ENCODE peak calls at places on chromosomes 7 and 10, in six cellular contexts. One of them, this sample, is unnamed.

GRCh38 chr10:18162021-18162631 is 21.9 kb downstream of the CACNB2 start:
- DNase-seq in psoas muscle: no peak
- DNase-seq in brain microvascular endothelial cell: no peak
- DNase-seq in SK-N-SH: no peak
- DNase-seq in uterus: no peak
- DNase-seq in body of pancreas: peak; percentile 44
- DNase-seq in this sample: no peak

GRCh38 chr7:47088329-47089067 is 493.4 kb downstream of the TNS3 start:
- DNase-seq in psoas muscle: peak; percentile 61
- DNase-seq in brain microvascular endothelial cell: peak; percentile 63
- DNase-seq in SK-N-SH: peak; percentile 77
- DNase-seq in uterus: peak; percentile 60
- DNase-seq in body of pancreas: peak; percentile 72
- DNase-seq in this sample: peak; percentile 61

GRCh38 chr10:83164134-83164533 is 975.2 kb upstream of the GHITM start:
- DNase-seq in psoas muscle: no peak
- DNase-seq in brain microvascular endothelial cell: no peak
- DNase-seq in SK-N-SH: no peak
- DNase-seq in uterus: no peak
- DNase-seq in body of pancreas: no peak
- DNase-seq in this sample: no peak

GRCh38 chr10:75547391-75548298 is 116.2 kb downstream of the LRMDA start:
- DNase-seq in psoas muscle: no peak
- DNase-seq in brain microvascular endothelial cell: peak; percentile 82
- DNase-seq in SK-N-SH: no peak
- DNase-seq in uterus: peak; percentile 20
- DNase-seq in body of pancreas: no peak
- DNase-seq in this sample: no peak

GRCh38 chr10:2949948-2950354 is 117.4 kb upstream of the PFKP start:
- DNase-seq in psoas muscle: no peak
- DNase-seq in brain microvascular endothelial cell: no peak
- DNase-seq in SK-N-SH: no peak
- DNase-seq in uterus: no peak
- DNase-seq in body of pancreas: no peak
- DNase-seq in this sample: no peak

GRCh38 chr10:49605939-49606509 is 4.1 kb upstream of the SLC18A3 start:
- DNase-seq in psoas muscle: no peak
- DNase-seq in brain microvascular endothelial cell: no peak
- DNase-seq in SK-N-SH: no peak
- DNase-seq in uterus: peak; percentile 8
- DNase-seq in body of pancreas: no peak
- DNase-seq in this sample: no peak

GRCh38 chr10:341081-341740 is 206.0 kb downstream of the ZMYND11 start:
- DNase-seq in psoas muscle: no peak
- DNase-seq in brain microvascular endothelial cell: no peak
- DNase-seq in SK-N-SH: no peak
- DNase-seq in uterus: no peak
- DNase-seq in body of pancreas: no peak
- DNase-seq in this sample: no peak

GRCh38 chr7:139396323-139396951 is 36.7 kb downstream of the LUC7L2 start:
- DNase-seq in psoas muscle: no peak
- DNase-seq in brain microvascular endothelial cell: peak; percentile 2
- DNase-seq in SK-N-SH: no peak
- DNase-seq in uterus: no peak
- DNase-seq in body of pancreas: no peak
- DNase-seq in this sample: no peak

GRCh38 chr10:130335336-130335735 is 199.1 kb downstream of the GLRX3 start:
- DNase-seq in psoas muscle: no peak
- DNase-seq in brain microvascular endothelial cell: no peak
- DNase-seq in SK-N-SH: no peak
- DNase-seq in uterus: no peak
- DNase-seq in body of pancreas: no peak
- DNase-seq in this sample: no peak

GRCh38 chr10:6052247-6053221 is 9.6 kb downstream of the IL2RA start:
- DNase-seq in psoas muscle: no peak
- DNase-seq in brain microvascular endothelial cell: no peak
- DNase-seq in SK-N-SH: no peak
- DNase-seq in uterus: no peak
- DNase-seq in body of pancreas: no peak
- DNase-seq in this sample: no peak

GRCh38 chr7:28389504-28390385 is 22.6 kb upstream of the CREB5 start:
- DNase-seq in psoas muscle: no peak
- DNase-seq in brain microvascular endothelial cell: peak; percentile 57
- DNase-seq in SK-N-SH: peak; percentile 44
- DNase-seq in uterus: no peak
- DNase-seq in body of pancreas: no peak
- DNase-seq in this sample: no peak

GRCh38 chr10:31749981-31750850 is 178.4 kb downstream of the ARHGAP12 start:
- DNase-seq in psoas muscle: peak; percentile 72
- DNase-seq in brain microvascular endothelial cell: no peak
- DNase-seq in SK-N-SH: peak; percentile 84
- DNase-seq in uterus: peak; percentile 75
- DNase-seq in body of pancreas: peak; percentile 82
- DNase-seq in this sample: peak; percentile 34

GRCh38 chr7:96310106-96310505 is 11.8 kb downstream of the SLC25A13 start:
- DNase-seq in psoas muscle: no peak
- DNase-seq in brain microvascular endothelial cell: no peak
- DNase-seq in SK-N-SH: no peak
- DNase-seq in uterus: no peak
- DNase-seq in body of pancreas: no peak
- DNase-seq in this sample: no peak

GRCh38 chr7:98418271-98418635 is 17.4 kb upstream of the BAIAP2L1 start:
- DNase-seq in psoas muscle: no peak
- DNase-seq in brain microvascular endothelial cell: peak; percentile 39
- DNase-seq in SK-N-SH: no peak
- DNase-seq in uterus: no peak
- DNase-seq in body of pancreas: no peak
- DNase-seq in this sample: no peak

GRCh38 chr7:12493866-12494265 is 76.7 kb upstream of the SCIN start:
- DNase-seq in psoas muscle: no peak
- DNase-seq in brain microvascular endothelial cell: no peak
- DNase-seq in SK-N-SH: no peak
- DNase-seq in uterus: no peak
- DNase-seq in body of pancreas: no peak
- DNase-seq in this sample: no peak

GRCh38 chr10:62045765-62046521 is 144.4 kb downstream of the ARID5B start:
- DNase-seq in psoas muscle: no peak
- DNase-seq in brain microvascular endothelial cell: peak; percentile 93
- DNase-seq in SK-N-SH: no peak
- DNase-seq in uterus: no peak
- DNase-seq in body of pancreas: no peak
- DNase-seq in this sample: peak; percentile 72

GRCh38 chr7:134021861-134022260 is 105.3 kb upstream of the LRGUK start:
- DNase-seq in psoas muscle: no peak
- DNase-seq in brain microvascular endothelial cell: no peak
- DNase-seq in SK-N-SH: no peak
- DNase-seq in uterus: no peak
- DNase-seq in body of pancreas: no peak
- DNase-seq in this sample: no peak

GRCh38 chr7:156764016-156764669 is 123.6 kb downstream of the RNF32 start:
- DNase-seq in psoas muscle: peak; percentile 63
- DNase-seq in brain microvascular endothelial cell: peak; percentile 71
- DNase-seq in SK-N-SH: peak; percentile 79
- DNase-seq in uterus: peak; percentile 18
- DNase-seq in body of pancreas: peak; percentile 83
- DNase-seq in this sample: peak; percentile 73

GRCh38 chr10:63675171-63675570 is 154.0 kb downstream of the REEP3 start:
- DNase-seq in psoas muscle: no peak
- DNase-seq in brain microvascular endothelial cell: no peak
- DNase-seq in SK-N-SH: no peak
- DNase-seq in uterus: no peak
- DNase-seq in body of pancreas: no peak
- DNase-seq in this sample: no peak

GRCh38 chr7:152177696-152178404 is 152.4 kb downstream of the GALNT11 start:
- DNase-seq in psoas muscle: no peak
- DNase-seq in brain microvascular endothelial cell: no peak
- DNase-seq in SK-N-SH: no peak
- DNase-seq in uterus: no peak
- DNase-seq in body of pancreas: no peak
- DNase-seq in this sample: no peak

GRCh38 chr7:141333459-141333858 is 217.8 kb upstream of the AGK start:
- DNase-seq in psoas muscle: no peak
- DNase-seq in brain microvascular endothelial cell: no peak
- DNase-seq in SK-N-SH: no peak
- DNase-seq in uterus: no peak
- DNase-seq in body of pancreas: no peak
- DNase-seq in this sample: peak; percentile 55

GRCh38 chr10:527416-527815 is 162.1 kb downstream of the DIP2C start:
- DNase-seq in psoas muscle: no peak
- DNase-seq in brain microvascular endothelial cell: no peak
- DNase-seq in SK-N-SH: no peak
- DNase-seq in uterus: no peak
- DNase-seq in body of pancreas: no peak
- DNase-seq in this sample: no peak

GRCh38 chr10:114876169-114876568 is 54.6 kb downstream of the FHIP2A start:
- DNase-seq in psoas muscle: no peak
- DNase-seq in brain microvascular endothelial cell: no peak
- DNase-seq in SK-N-SH: no peak
- DNase-seq in uterus: no peak
- DNase-seq in body of pancreas: no peak
- DNase-seq in this sample: no peak
- TF ChIP-seq CTCF in psoas muscle: no peak
- TF ChIP-seq CTCF in brain microvascular endothelial cell: no peak
- TF ChIP-seq CTCF in SK-N-SH: no peak
- TF ChIP-seq CTCF in uterus: no peak
- TF ChIP-seq CTCF in body of pancreas: no peak
- TF ChIP-seq CTCF in this sample: no peak

GRCh38 chr7:36440880-36441279 is 51.2 kb downstream of the ANLN start:
- DNase-seq in psoas muscle: no peak
- DNase-seq in brain microvascular endothelial cell: no peak
- DNase-seq in SK-N-SH: peak; percentile 53
- DNase-seq in uterus: no peak
- DNase-seq in body of pancreas: no peak
- DNase-seq in this sample: no peak
- TF ChIP-seq CTCF in psoas muscle: peak; percentile 33
- TF ChIP-seq CTCF in brain microvascular endothelial cell: no peak
- TF ChIP-seq CTCF in SK-N-SH: peak; percentile 77
- TF ChIP-seq CTCF in uterus: peak; percentile 16
- TF ChIP-seq CTCF in body of pancreas: peak; percentile 53
- TF ChIP-seq CTCF in this sample: peak; percentile 42

GRCh38 chr10:59706851-59707797 is 2.5 kb downstream of the SLC16A9 start:
- DNase-seq in psoas muscle: no peak
- DNase-seq in brain microvascular endothelial cell: no peak
- DNase-seq in SK-N-SH: no peak
- DNase-seq in uterus: no peak
- DNase-seq in body of pancreas: no peak
- DNase-seq in this sample: no peak

GRCh38 chr10:59708816-59709471 is 706 bp downstream of the SLC16A9 start:
- DNase-seq in psoas muscle: peak; percentile 71
- DNase-seq in brain microvascular endothelial cell: no peak
- DNase-seq in SK-N-SH: peak; percentile 81
- DNase-seq in uterus: peak; percentile 42
- DNase-seq in body of pancreas: peak; percentile 59
- DNase-seq in this sample: peak; percentile 49

GRCh38 chr10:59713196-59713821 is 3.7 kb upstream of the SLC16A9 start:
- DNase-seq in psoas muscle: no peak
- DNase-seq in brain microvascular endothelial cell: no peak
- DNase-seq in SK-N-SH: no peak
- DNase-seq in uterus: no peak
- DNase-seq in body of pancreas: no peak
- DNase-seq in this sample: no peak

GRCh38 chr10:59711871-59712491 is 2.3 kb upstream of the SLC16A9 start:
- DNase-seq in psoas muscle: no peak
- DNase-seq in brain microvascular endothelial cell: no peak
- DNase-seq in SK-N-SH: peak; percentile 68
- DNase-seq in uterus: no peak
- DNase-seq in body of pancreas: no peak
- DNase-seq in this sample: no peak

GRCh38 chr10:59709472-59710125 is at the start of gene SLC16A9:
- DNase-seq in psoas muscle: peak; percentile 80
- DNase-seq in brain microvascular endothelial cell: peak; percentile 22
- DNase-seq in SK-N-SH: peak; percentile 93
- DNase-seq in uterus: peak; percentile 77
- DNase-seq in body of pancreas: peak; percentile 69
- DNase-seq in this sample: peak; percentile 67
- TF ChIP-seq CTCF in psoas muscle: peak; percentile 43
- TF ChIP-seq CTCF in brain microvascular endothelial cell: peak; percentile 60
- TF ChIP-seq CTCF in SK-N-SH: peak; percentile 51
- TF ChIP-seq CTCF in uterus: peak; percentile 53
- TF ChIP-seq CTCF in body of pancreas: peak; percentile 45
- TF ChIP-seq CTCF in this sample: peak; percentile 65

GRCh38 chr7:94907420-94908203 is at the start of gene PPP1R9A:
- DNase-seq in psoas muscle: peak; percentile 70
- DNase-seq in brain microvascular endothelial cell: no peak
- DNase-seq in SK-N-SH: peak; percentile 82
- DNase-seq in uterus: peak; percentile 31
- DNase-seq in body of pancreas: peak; percentile 80
- DNase-seq in this sample: peak; percentile 82
- TF ChIP-seq CTCF in psoas muscle: peak; percentile 37
- TF ChIP-seq CTCF in brain microvascular endothelial cell: peak; percentile 56
- TF ChIP-seq CTCF in SK-N-SH: peak; percentile 31
- TF ChIP-seq CTCF in uterus: peak; percentile 31
- TF ChIP-seq CTCF in body of pancreas: peak; percentile 64
- TF ChIP-seq CTCF in this sample: peak; percentile 68

DNA sequence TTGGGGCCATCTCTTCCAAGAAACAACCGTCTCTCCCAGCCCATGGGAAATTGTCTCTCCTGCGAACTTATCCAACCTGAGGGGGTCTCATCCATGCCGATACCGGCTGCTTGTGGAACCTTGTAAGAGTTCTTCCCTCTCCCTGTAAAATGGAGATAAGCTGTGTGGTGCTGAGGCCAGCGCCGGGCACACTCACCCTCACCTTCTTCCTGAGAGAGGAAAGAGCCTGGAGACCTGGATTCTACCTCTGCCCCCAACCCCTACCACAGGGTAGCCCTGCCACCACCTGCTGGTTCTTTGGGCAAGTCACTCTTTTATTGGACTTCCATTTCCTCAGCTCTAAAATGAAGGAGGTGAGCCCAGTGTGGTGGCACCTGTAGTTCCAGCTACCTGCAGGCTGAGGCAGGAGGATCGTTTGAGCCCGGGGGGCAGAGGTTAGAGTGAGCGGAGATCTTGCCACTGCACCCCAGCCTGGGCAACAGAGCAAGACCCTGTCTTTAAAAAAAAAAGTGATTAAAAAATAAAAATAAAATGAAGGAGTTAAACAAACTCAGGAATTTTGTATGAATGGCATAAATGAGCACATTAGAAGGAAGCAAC is 38.4 kb upstream of the PSAP start:
- DNase-seq in psoas muscle: no peak
- DNase-seq in brain microvascular endothelial cell: no peak
- DNase-seq in SK-N-SH: no peak
- DNase-seq in uterus: no peak
- DNase-seq in body of pancreas: no peak
- DNase-seq in this sample: peak; percentile 31
- TF ChIP-seq CTCF in psoas muscle: no peak
- TF ChIP-seq CTCF in brain microvascular endothelial cell: no peak
- TF ChIP-seq CTCF in SK-N-SH: no peak
- TF ChIP-seq CTCF in uterus: no peak
- TF ChIP-seq CTCF in body of pancreas: no peak
- TF ChIP-seq CTCF in this sample: no peak

This sample was measured in Caco-2.